ENCODE peak calls at places on chromosome 17, in four cellular contexts. U, M, J and G are unnamed samples.

GRCh38 chr17:8188408-8188839 is 1.6 kb downstream of the BORCS6 start:
- DNase-seq in U (no peak), M (no peak), J (no peak), G (no peak)

GRCh38 chr17:8133941-8134340 is 10.0 kb upstream of the HES7 start:
- DNase-seq in U (no peak), M (no peak), J (no peak), G (no peak)

GRCh38 chr17:65559802-65560627 is 1.4 kb downstream of the AXIN2 start:
- DNase-seq in U (no peak), M (no peak), J (no peak), G (no peak)

GRCh38 chr17:74478369-74479100 is 12.1 kb downstream of the CD300A start:
- DNase-seq in U (no peak), M (no peak), J (no peak), G (no peak)

GRCh38 chr17:13513039-13513405 is 88.7 kb downstream of the HS3ST3A1 start:
- DNase-seq in U (peak; percentile 64), M (peak; percentile 67), J (no peak), G (no peak)

GRCh38 chr17:35605753-35606152 is 18.6 kb downstream of the AP2B1 start:
- DNase-seq in U (no peak), M (peak; percentile 82), J (no peak), G (no peak)

GRCh38 chr17:48513097-48513496 is 17.7 kb downstream of the HOXB1 start:
- DNase-seq in U (no peak), M (no peak), J (no peak), G (no peak)

GRCh38 chr17:74812109-74812864 is 36.1 kb upstream of the NAT9 start:
- DNase-seq in U (no peak), M (no peak), J (no peak), G (no peak)

GRCh38 chr17:81921531-81921862 is 3.5 kb upstream of the SIRT7 start:
- DNase-seq in U (no peak), M (no peak), J (no peak), G (no peak)

GRCh38 chr17:73265646-73266640 is 4.3 kb upstream of the CPSF4L start:
- DNase-seq in U (no peak), M (no peak), J (no peak), G (no peak)

GRCh38 chr17:75888484-75888883 is 8.3 kb downstream of the TRIM65 start:
- DNase-seq in U (no peak), M (no peak), J (no peak), G (no peak)

GRCh38 chr17:59764292-59764741 is 56.9 kb downstream of the VMP1 start:
- DNase-seq in U (no peak), M (peak; percentile 58), J (no peak), G (no peak)

GRCh38 chr17:42518046-42518754 is 17.8 kb upstream of the NAGLU start:
- DNase-seq in U (peak; percentile 89), M (peak; percentile 98), J (peak; percentile 87), G (peak; percentile 85)

GRCh38 chr17:70278846-70279465 is 109.6 kb downstream of the KCNJ2 start:
- DNase-seq in U (no peak), M (no peak), J (no peak), G (no peak)

GRCh38 chr17:57834146-57834741 is 15.6 kb downstream of the MRPS23 start:
- DNase-seq in U (peak; percentile 96), M (peak; percentile 42), J (no peak), G (no peak)

GRCh38 chr17:37506678-37507077 is 17.0 kb downstream of the DUSP14 start:
- DNase-seq in U (peak; percentile 46), M (no peak), J (no peak), G (peak; percentile 77)

GRCh38 chr17:81867123-81867951 is 3.8 kb downstream of the ARHGDIA start:
- DNase-seq in U (peak; percentile 56), M (peak; percentile 62), J (no peak), G (peak; percentile 61)

GRCh38 chr17:3976675-3977171 is 12.5 kb upstream of the ATP2A3 start:
- DNase-seq in U (no peak), M (no peak), J (no peak), G (no peak)

GRCh38 chr17:7880076-7880868 is 8.3 kb upstream of the CHD3 start:
- DNase-seq in U (no peak), M (no peak), J (no peak), G (no peak)

GRCh38 chr17:77286641-77287431 is 146.1 kb downstream of the SEC14L1 start:
- DNase-seq in U (peak; percentile 99), M (peak; percentile 20), J (no peak), G (peak; percentile 93)

GRCh38 chr17:73493212-73493814 is 150.9 kb downstream of the SDK2 start:
- DNase-seq in U (peak; percentile 25), M (no peak), J (no peak), G (no peak)

GRCh38 chr17:80743181-80743771 is 198.6 kb downstream of the RPTOR start:
- DNase-seq in U (no peak), M (peak; percentile 53), J (no peak), G (no peak)
- TF ChIP-seq CTCF in U (no peak), M (no peak), J (no peak), G (no peak)

GRCh38 chr17:66790476-66791061 is 44.3 kb upstream of the CACNG5 start:
- DNase-seq in U (no peak), M (no peak), J (no peak), G (no peak)
- TF ChIP-seq CTCF in U (no peak), M (no peak), J (no peak), G (no peak)

GRCh38 chr17:50505731-50506130 is 2.5 kb upstream of the MYCBPAP start:
- DNase-seq in U (no peak), M (no peak), J (no peak), G (no peak)

GRCh38 chr17:50507871-50508572 is at the start of gene MYCBPAP:
- DNase-seq in U (peak; percentile 61), M (peak; percentile 73), J (peak; percentile 52), G (peak; percentile 88)

GRCh38 chr17:50511058-50511457 is 2.8 kb downstream of the MYCBPAP start:
- DNase-seq in U (peak; percentile 59), M (no peak), J (no peak), G (peak; percentile 48)

GRCh38 chr17:50506298-50506697 is 1.9 kb upstream of the MYCBPAP start:
- DNase-seq in U (no peak), M (no peak), J (no peak), G (no peak)

DNA sequence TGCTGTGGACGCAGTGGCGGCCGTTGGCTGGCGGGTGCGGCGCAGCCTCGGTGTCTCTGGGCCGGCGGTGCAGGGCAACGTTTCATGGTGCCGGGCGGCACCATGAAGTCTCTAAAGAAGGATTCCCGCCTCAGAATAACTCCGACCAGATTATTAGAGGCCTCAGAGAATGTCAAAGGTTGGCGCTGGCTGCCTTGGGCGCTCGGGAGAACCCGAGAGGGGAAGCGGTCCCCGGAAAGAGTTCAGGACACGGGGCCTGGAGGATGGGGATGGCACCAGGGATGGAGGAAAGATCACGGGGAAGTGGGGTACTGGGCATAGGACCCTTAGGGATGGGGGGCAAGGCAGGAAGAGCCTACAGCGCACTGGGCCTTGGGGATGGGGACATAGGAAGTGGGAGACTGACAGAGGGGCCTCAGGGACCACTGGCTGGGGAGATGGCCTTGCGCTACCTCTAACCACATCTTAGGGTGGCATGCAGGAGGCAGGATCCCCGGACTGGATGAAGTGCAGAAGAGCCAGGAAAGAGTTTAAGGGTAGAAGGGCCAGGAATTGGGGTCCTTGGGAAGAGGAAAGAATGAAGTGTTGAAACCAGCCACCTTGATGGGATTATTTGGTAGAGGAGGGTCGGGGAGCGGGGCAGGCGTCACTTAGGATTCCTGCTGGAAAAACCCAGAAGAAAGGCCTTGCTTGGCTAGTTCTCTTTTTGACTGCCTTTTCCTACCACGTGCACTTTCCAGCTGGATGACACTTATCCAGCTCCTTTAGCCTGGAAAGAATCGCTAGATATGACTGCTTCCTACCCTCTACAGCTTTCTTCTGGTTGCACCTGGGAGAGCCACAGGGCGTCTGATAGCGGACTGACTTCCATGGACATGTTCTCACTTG is 578 bp downstream of the MYCBPAP start:
- DNase-seq in U (no peak), M (no peak), J (no peak), G (no peak)
- TF ChIP-seq CTCF in U (peak; percentile 3), M (no peak), J (no peak), G (peak; percentile 42)

GRCh38 chr17:18026408-18026776 is 12.6 kb downstream of the ATPAF2 start:
- DNase-seq in U (peak; percentile 14), M (peak; percentile 86), J (peak; percentile 28), G (no peak)
- TF ChIP-seq CTCF in U (no peak), M (peak; percentile 29), J (no peak), G (no peak)

GRCh38 chr17:41417576-41418015 is 6.8 kb downstream of the KRT37 start:
- DNase-seq in U (peak; percentile 84), M (no peak), J (no peak), G (peak; percentile 72)
- TF ChIP-seq CTCF in U (peak; percentile 73), M (peak; percentile 20), J (peak; percentile 22), G (peak; percentile 91)